ENCODE peak calls at places on chromosome 6, in seven cellular contexts. V is cardiac muscle cell, X is spleen, Y is ascending aorta, M is uterus, T is lung, U is psoas muscle. N is an unnamed sample.

GRCh38 chr6:37320649-37321048 is 33.1 kb upstream of the RNF8 start:
- DNase-seq in V (peak; percentile 43), X (no peak), Y (no peak), M (no peak), T (no peak), U (no peak), N (no peak)

GRCh38 chr6:5120011-5120410 is 34.9 kb downstream of the PPP1R3G start:
- DNase-seq in V (no peak), X (no peak), Y (no peak), M (no peak), T (no peak), U (no peak), N (no peak)

GRCh38 chr6:35370124-35370741 is 27.9 kb downstream of the PPARD start:
- DNase-seq in V (no peak), X (peak; percentile 81), Y (peak; percentile 93), M (peak; percentile 52), T (peak; percentile 64), U (peak; percentile 96), N (no peak)

GRCh38 chr6:29797120-29797519 is 30.5 kb upstream of the HLA-G start:
- DNase-seq in V (no peak), X (no peak), Y (no peak), M (no peak), T (no peak), U (no peak), N (no peak)

GRCh38 chr6:107320126-107320525 is 139.2 kb downstream of the PDSS2 start:
- DNase-seq in V (no peak), X (no peak), Y (no peak), M (no peak), T (no peak), U (no peak), N (no peak)

GRCh38 chr6:35360349-35361138 is 18.2 kb downstream of the PPARD start:
- DNase-seq in V (no peak), X (no peak), Y (no peak), M (no peak), T (peak; percentile 74), U (peak; percentile 85), N (peak; percentile 35)

GRCh38 chr6:44923416-44923815 is 404.7 kb upstream of the RUNX2 start:
- DNase-seq in V (no peak), X (no peak), Y (no peak), M (no peak), T (no peak), U (no peak), N (no peak)

GRCh38 chr6:4791174-4791573 is 15.0 kb downstream of the CDYL start:
- DNase-seq in V (no peak), X (no peak), Y (no peak), M (no peak), T (no peak), U (no peak), N (no peak)

GRCh38 chr6:36605102-36605501 is 10.9 kb downstream of the SRSF3 start:
- DNase-seq in V (no peak), X (peak; percentile 20), Y (peak; percentile 28), M (no peak), T (no peak), U (no peak), N (no peak)

GRCh38 chr6:11761744-11762620 is 16.6 kb downstream of the ADTRP start:
- DNase-seq in V (no peak), X (no peak), Y (no peak), M (no peak), T (no peak), U (no peak), N (no peak)

GRCh38 chr6:125821825-125822281 is 31.1 kb downstream of the NCOA7 start:
- DNase-seq in V (no peak), X (no peak), Y (no peak), M (no peak), T (no peak), U (no peak), N (peak; percentile 11)

GRCh38 chr6:43952746-43953145 is 174.5 kb downstream of the MRPL14 start:
- DNase-seq in V (no peak), X (no peak), Y (no peak), M (peak; percentile 11), T (no peak), U (peak; percentile 52), N (peak; percentile 8)

GRCh38 chr6:17633465-17634188 is 33.5 kb downstream of the FAM8A1 start:
- DNase-seq in V (no peak), X (no peak), Y (no peak), M (no peak), T (no peak), U (no peak), N (no peak)

DNA sequence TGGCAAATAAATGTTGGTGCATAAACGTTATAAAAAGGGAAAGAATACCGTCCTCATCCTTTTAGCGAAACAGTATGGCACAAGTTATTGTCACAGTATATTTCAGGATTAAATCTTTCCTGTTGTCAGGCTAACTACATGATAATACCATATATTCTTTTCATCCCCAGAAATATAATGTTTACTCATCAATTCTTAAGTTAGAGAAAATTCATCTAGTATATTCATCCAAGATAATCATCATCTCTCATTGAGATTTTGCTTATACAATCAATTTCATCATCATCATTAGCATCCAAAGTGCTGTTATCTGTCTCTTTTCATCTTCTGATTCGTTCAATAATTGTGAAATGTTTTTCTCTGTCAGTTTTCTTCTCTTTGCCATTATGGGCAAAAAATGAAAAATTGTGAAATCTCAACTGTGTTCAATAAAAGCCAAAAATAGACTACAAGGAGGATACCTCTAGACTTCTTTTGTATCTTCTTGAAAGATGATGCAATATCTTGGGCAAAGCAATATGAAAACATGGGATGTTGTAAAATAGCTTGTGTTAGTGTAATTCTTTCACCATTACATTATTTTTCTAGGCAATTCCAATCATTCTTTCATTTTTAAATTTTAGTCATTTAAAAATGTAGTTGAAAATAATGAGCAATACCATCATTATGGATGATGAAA is 2.6 kb downstream of the SPACA1 start:
- DNase-seq in V (no peak), X (no peak), Y (no peak), M (no peak), T (no peak), U (no peak), N (no peak)
- TF ChIP-seq CTCF in V (no peak), X (no peak), Y (no peak), M (no peak), T (no peak), U (no peak), N (no peak)

DNA sequence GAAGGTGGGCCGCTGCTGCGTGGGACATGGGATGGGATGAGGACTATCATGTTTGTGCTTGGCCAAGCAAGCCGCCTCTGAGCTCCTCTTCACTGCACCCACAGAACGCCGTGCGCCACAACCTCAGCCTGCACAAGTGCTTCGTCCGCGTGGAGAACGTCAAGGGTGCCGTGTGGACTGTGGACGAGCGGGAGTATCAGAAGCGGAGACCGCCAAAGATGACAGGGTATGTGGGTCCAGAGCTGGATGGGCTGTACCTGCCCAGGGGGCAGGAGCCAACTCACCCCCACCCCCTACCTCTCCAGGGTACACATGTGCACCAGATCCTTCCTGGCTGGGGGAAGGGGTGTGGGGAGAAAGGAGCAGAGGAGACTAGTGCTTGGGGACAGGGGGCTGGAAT is 43.5 kb upstream of the MDFI start:
- DNase-seq in V (no peak), X (no peak), Y (no peak), M (no peak), T (no peak), U (no peak), N (no peak)
- H3K36me3 ChIP-seq in V (peaks cover 6% of the 10 kb centered on the region), X (peaks cover 38% of the 10 kb centered on the region), Y (peaks cover 42% of the 10 kb centered on the region), M (no peaks in the 10 kb centered on the region), T (no peaks in the 10 kb centered on the region), U (peaks cover 62% of the 10 kb centered on the region), N (peaks cover 44% of the 10 kb centered on the region)

GRCh38 chr6:158850807-158851115 is 31.6 kb upstream of the EZR start:
- DNase-seq in V (no peak), X (no peak), Y (no peak), M (no peak), T (no peak), U (no peak), N (no peak)
- H3K27ac ChIP-seq in V (no peak overlapping the region), X (peak overlapping the region; percentile 69), Y (no peak overlapping the region), M (no peak overlapping the region), T (no peak overlapping the region), U (no peak overlapping the region), N (peak overlapping the region; percentile 57)

GRCh38 chr6:31083742-31084354 is 28.5 kb downstream of the C6orf15 start:
- DNase-seq in V (peak; percentile 49), X (no peak), Y (no peak), M (no peak), T (peak; percentile 36), U (peak; percentile 57), N (no peak)
- TF ChIP-seq CTCF in V (peak; percentile 30), X (no peak), Y (no peak), M (no peak), T (no peak), U (peak; percentile 35), N (no peak)

GRCh38 chr6:47599512-47599911 is 98.9 kb upstream of the ADGRF4 start:
- DNase-seq in V (no peak), X (no peak), Y (no peak), M (no peak), T (no peak), U (no peak), N (no peak)
- H3K36me3 ChIP-seq in V (peaks cover 26% of the 10 kb centered on the region), X (peaks cover 25% of the 10 kb centered on the region), Y (peaks cover 17% of the 10 kb centered on the region), M (no peaks in the 10 kb centered on the region), T (peaks cover 18% of the 10 kb centered on the region), U (peaks cover 35% of the 10 kb centered on the region), N (peaks cover 15% of the 10 kb centered on the region)

GRCh38 chr6:39752835-39753744 is 27.9 kb upstream of the KIF6 start:
- DNase-seq in V (no peak), X (no peak), Y (no peak), M (peak; percentile 20), T (no peak), U (no peak), N (no peak)
- H3K27ac ChIP-seq in V (no peak overlapping the region), X (no peak overlapping the region), Y (peak overlapping the region; percentile 67), M (peak overlapping the region; percentile 65), T (no peak overlapping the region), U (peak overlapping the region; percentile 54), N (no peak overlapping the region)

GRCh38 chr6:82331031-82331773 is 32.4 kb upstream of the TPBG start:
- DNase-seq in V (no peak), X (no peak), Y (no peak), M (no peak), T (no peak), U (no peak), N (no peak)
- TF ChIP-seq CTCF in V (peak; percentile 29), X (no peak), Y (no peak), M (no peak), T (no peak), U (no peak), N (no peak)

N was measured in pancreas.